ENCODE peak calls at places on chromosomes 16 and 17, in nine cellular contexts. One of them, this sample, is unnamed.
A peak's percentile ranks its signal among the peaks of the same experiment; 100 is the strongest.

GRCh38 chr17:55576237-55576998 is 65.2 kb upstream of the SMIM36 start:
- DNase-seq in NCI-H82: no peak
- DNase-seq in adrenal gland: no peak
- DNase-seq in pancreas: no peak
- DNase-seq in NCI-H1417: no peak
- DNase-seq in stomach: no peak
- DNase-seq in activated CD8-positive, alpha-beta T cell treated with anti-CD3 and anti-CD28 coated beads, Interleukin-2, amount 10 ng/mL, durations not matched to agents 7 days and 5 days: no peak
- DNase-seq in anterior cingulate cortex: no peak
- DNase-seq in stimulated activated CD4-positive, alpha-beta T cell treated with anti-CD3 and anti-CD28 coated beads, Interleukin-4, amount 100 ng/mL, for 48 hours: no peak
- DNase-seq in this sample: no peak

GRCh38 chr17:7014995-7015586 is 2.7 kb downstream of the RNASEK start:
- DNase-seq in activated CD8-positive, alpha-beta T cell treated with anti-CD3 and anti-CD28 coated beads, Interleukin-2, amount 10 ng/mL, durations not matched to agents 7 days and 5 days: peak; percentile 80
- DNase-seq in NCI-H1417: no peak
- DNase-seq in stimulated activated CD4-positive, alpha-beta T cell treated with anti-CD3 and anti-CD28 coated beads, Interleukin-4, amount 100 ng/mL, for 48 hours: peak; percentile 77
- DNase-seq in adrenal gland: no peak
- DNase-seq in stomach: no peak
- DNase-seq in anterior cingulate cortex: no peak
- DNase-seq in pancreas: peak; percentile 55
- DNase-seq in NCI-H82: peak; percentile 63
- DNase-seq in this sample: peak; percentile 88

GRCh38 chr17:67274466-67274865 is 29.5 kb upstream of the HELZ start:
- DNase-seq in anterior cingulate cortex: no peak
- DNase-seq in NCI-H1417: no peak
- DNase-seq in stimulated activated CD4-positive, alpha-beta T cell treated with anti-CD3 and anti-CD28 coated beads, Interleukin-4, amount 100 ng/mL, for 48 hours: no peak
- DNase-seq in NCI-H82: no peak
- DNase-seq in pancreas: no peak
- DNase-seq in activated CD8-positive, alpha-beta T cell treated with anti-CD3 and anti-CD28 coated beads, Interleukin-2, amount 10 ng/mL, durations not matched to agents 7 days and 5 days: no peak
- DNase-seq in adrenal gland: no peak
- DNase-seq in stomach: no peak
- DNase-seq in this sample: no peak

GRCh38 chr16:29738514-29738913 is 7.3 kb downstream of the C16orf54 start:
- DNase-seq in stomach: no peak
- DNase-seq in activated CD8-positive, alpha-beta T cell treated with anti-CD3 and anti-CD28 coated beads, Interleukin-2, amount 10 ng/mL, durations not matched to agents 7 days and 5 days: peak; percentile 66
- DNase-seq in anterior cingulate cortex: no peak
- DNase-seq in pancreas: no peak
- DNase-seq in stimulated activated CD4-positive, alpha-beta T cell treated with anti-CD3 and anti-CD28 coated beads, Interleukin-4, amount 100 ng/mL, for 48 hours: no peak
- DNase-seq in adrenal gland: no peak
- DNase-seq in NCI-H82: no peak
- DNase-seq in NCI-H1417: no peak
- DNase-seq in this sample: peak; percentile 74

GRCh38 chr16:9447699-9448098 is 356.3 kb downstream of the HAPSTR1 start:
- DNase-seq in pancreas: no peak
- DNase-seq in stimulated activated CD4-positive, alpha-beta T cell treated with anti-CD3 and anti-CD28 coated beads, Interleukin-4, amount 100 ng/mL, for 48 hours: no peak
- DNase-seq in stomach: no peak
- DNase-seq in NCI-H82: no peak
- DNase-seq in anterior cingulate cortex: no peak
- DNase-seq in activated CD8-positive, alpha-beta T cell treated with anti-CD3 and anti-CD28 coated beads, Interleukin-2, amount 10 ng/mL, durations not matched to agents 7 days and 5 days: no peak
- DNase-seq in NCI-H1417: no peak
- DNase-seq in adrenal gland: no peak
- DNase-seq in this sample: no peak

GRCh38 chr17:72870437-72870985 is 222.0 kb downstream of the SLC39A11 start:
- DNase-seq in NCI-H1417: no peak
- DNase-seq in adrenal gland: no peak
- DNase-seq in NCI-H82: peak; percentile 62
- DNase-seq in activated CD8-positive, alpha-beta T cell treated with anti-CD3 and anti-CD28 coated beads, Interleukin-2, amount 10 ng/mL, durations not matched to agents 7 days and 5 days: no peak
- DNase-seq in pancreas: no peak
- DNase-seq in stomach: no peak
- DNase-seq in stimulated activated CD4-positive, alpha-beta T cell treated with anti-CD3 and anti-CD28 coated beads, Interleukin-4, amount 100 ng/mL, for 48 hours: no peak
- DNase-seq in anterior cingulate cortex: no peak
- DNase-seq in this sample: no peak

GRCh38 chr16:87201052-87201451 is 116.1 kb downstream of the C16orf95 start:
- DNase-seq in stimulated activated CD4-positive, alpha-beta T cell treated with anti-CD3 and anti-CD28 coated beads, Interleukin-4, amount 100 ng/mL, for 48 hours: no peak
- DNase-seq in NCI-H82: peak; percentile 3
- DNase-seq in anterior cingulate cortex: no peak
- DNase-seq in pancreas: no peak
- DNase-seq in adrenal gland: peak; percentile 63
- DNase-seq in activated CD8-positive, alpha-beta T cell treated with anti-CD3 and anti-CD28 coated beads, Interleukin-2, amount 10 ng/mL, durations not matched to agents 7 days and 5 days: no peak
- DNase-seq in NCI-H1417: no peak
- DNase-seq in stomach: no peak
- DNase-seq in this sample: no peak

GRCh38 chr16:70770968-70771552 is 29.9 kb downstream of the VAC14 start:
- DNase-seq in pancreas: no peak
- DNase-seq in stomach: peak; percentile 69
- DNase-seq in stimulated activated CD4-positive, alpha-beta T cell treated with anti-CD3 and anti-CD28 coated beads, Interleukin-4, amount 100 ng/mL, for 48 hours: peak; percentile 44
- DNase-seq in NCI-H82: peak; percentile 83
- DNase-seq in adrenal gland: peak; percentile 80
- DNase-seq in activated CD8-positive, alpha-beta T cell treated with anti-CD3 and anti-CD28 coated beads, Interleukin-2, amount 10 ng/mL, durations not matched to agents 7 days and 5 days: peak; percentile 74
- DNase-seq in anterior cingulate cortex: peak; percentile 55
- DNase-seq in NCI-H1417: peak; percentile 27
- DNase-seq in this sample: no peak

GRCh38 chr17:70636517-70637133 is 467.3 kb downstream of the KCNJ2 start:
- DNase-seq in stomach: no peak
- DNase-seq in NCI-H82: peak; percentile 61
- DNase-seq in anterior cingulate cortex: no peak
- DNase-seq in adrenal gland: peak; percentile 26
- DNase-seq in activated CD8-positive, alpha-beta T cell treated with anti-CD3 and anti-CD28 coated beads, Interleukin-2, amount 10 ng/mL, durations not matched to agents 7 days and 5 days: peak; percentile 21
- DNase-seq in pancreas: no peak
- DNase-seq in NCI-H1417: peak; percentile 5
- DNase-seq in stimulated activated CD4-positive, alpha-beta T cell treated with anti-CD3 and anti-CD28 coated beads, Interleukin-4, amount 100 ng/mL, for 48 hours: no peak
- DNase-seq in this sample: peak; percentile 42

GRCh38 chr17:7001562-7001961 is 5.7 kb downstream of the ALOX12 start:
- DNase-seq in NCI-H82: peak; percentile 46
- DNase-seq in activated CD8-positive, alpha-beta T cell treated with anti-CD3 and anti-CD28 coated beads, Interleukin-2, amount 10 ng/mL, durations not matched to agents 7 days and 5 days: peak; percentile 50
- DNase-seq in NCI-H1417: no peak
- DNase-seq in stimulated activated CD4-positive, alpha-beta T cell treated with anti-CD3 and anti-CD28 coated beads, Interleukin-4, amount 100 ng/mL, for 48 hours: peak; percentile 30
- DNase-seq in stomach: no peak
- DNase-seq in adrenal gland: no peak
- DNase-seq in anterior cingulate cortex: no peak
- DNase-seq in pancreas: no peak
- DNase-seq in this sample: peak; percentile 54

GRCh38 chr17:79826210-79826680 is 13.0 kb downstream of the CBX4 start:
- DNase-seq in NCI-H82: no peak
- DNase-seq in stimulated activated CD4-positive, alpha-beta T cell treated with anti-CD3 and anti-CD28 coated beads, Interleukin-4, amount 100 ng/mL, for 48 hours: no peak
- DNase-seq in adrenal gland: no peak
- DNase-seq in stomach: no peak
- DNase-seq in anterior cingulate cortex: no peak
- DNase-seq in pancreas: no peak
- DNase-seq in NCI-H1417: no peak
- DNase-seq in activated CD8-positive, alpha-beta T cell treated with anti-CD3 and anti-CD28 coated beads, Interleukin-2, amount 10 ng/mL, durations not matched to agents 7 days and 5 days: peak; percentile 21
- DNase-seq in this sample: no peak

GRCh38 chr17:18000044-18000443 is 27.4 kb downstream of the DRC3 start:
- DNase-seq in stimulated activated CD4-positive, alpha-beta T cell treated with anti-CD3 and anti-CD28 coated beads, Interleukin-4, amount 100 ng/mL, for 48 hours: no peak
- DNase-seq in NCI-H82: no peak
- DNase-seq in pancreas: no peak
- DNase-seq in adrenal gland: no peak
- DNase-seq in NCI-H1417: no peak
- DNase-seq in stomach: no peak
- DNase-seq in anterior cingulate cortex: no peak
- DNase-seq in activated CD8-positive, alpha-beta T cell treated with anti-CD3 and anti-CD28 coated beads, Interleukin-2, amount 10 ng/mL, durations not matched to agents 7 days and 5 days: no peak
- DNase-seq in this sample: no peak

GRCh38 chr16:67936876-67937605 is 391 bp upstream of the PSMB10 start:
- DNase-seq in anterior cingulate cortex: no peak
- DNase-seq in pancreas: no peak
- DNase-seq in activated CD8-positive, alpha-beta T cell treated with anti-CD3 and anti-CD28 coated beads, Interleukin-2, amount 10 ng/mL, durations not matched to agents 7 days and 5 days: peak; percentile 93
- DNase-seq in NCI-H82: no peak
- DNase-seq in stimulated activated CD4-positive, alpha-beta T cell treated with anti-CD3 and anti-CD28 coated beads, Interleukin-4, amount 100 ng/mL, for 48 hours: peak; percentile 75
- DNase-seq in adrenal gland: no peak
- DNase-seq in NCI-H1417: peak; percentile 49
- DNase-seq in stomach: peak; percentile 78
- DNase-seq in this sample: peak; percentile 95

GRCh38 chr16:80924372-80924978 is 82.2 kb downstream of the CMC2 start:
- DNase-seq in anterior cingulate cortex: peak; percentile 1
- DNase-seq in activated CD8-positive, alpha-beta T cell treated with anti-CD3 and anti-CD28 coated beads, Interleukin-2, amount 10 ng/mL, durations not matched to agents 7 days and 5 days: peak; percentile 56
- DNase-seq in stimulated activated CD4-positive, alpha-beta T cell treated with anti-CD3 and anti-CD28 coated beads, Interleukin-4, amount 100 ng/mL, for 48 hours: peak; percentile 29
- DNase-seq in NCI-H82: peak; percentile 63
- DNase-seq in NCI-H1417: peak; percentile 24
- DNase-seq in adrenal gland: peak; percentile 77
- DNase-seq in stomach: peak; percentile 80
- DNase-seq in pancreas: peak; percentile 43
- DNase-seq in this sample: no peak

GRCh38 chr17:61000911-61001310 is 323.3 kb downstream of the BCAS3 start:
- DNase-seq in stomach: no peak
- DNase-seq in activated CD8-positive, alpha-beta T cell treated with anti-CD3 and anti-CD28 coated beads, Interleukin-2, amount 10 ng/mL, durations not matched to agents 7 days and 5 days: no peak
- DNase-seq in NCI-H82: peak; percentile 20
- DNase-seq in anterior cingulate cortex: no peak
- DNase-seq in stimulated activated CD4-positive, alpha-beta T cell treated with anti-CD3 and anti-CD28 coated beads, Interleukin-4, amount 100 ng/mL, for 48 hours: no peak
- DNase-seq in adrenal gland: no peak
- DNase-seq in pancreas: no peak
- DNase-seq in NCI-H1417: no peak
- DNase-seq in this sample: no peak

GRCh38 chr17:76134911-76135809 is 5.9 kb downstream of the FOXJ1 start:
- DNase-seq in activated CD8-positive, alpha-beta T cell treated with anti-CD3 and anti-CD28 coated beads, Interleukin-2, amount 10 ng/mL, durations not matched to agents 7 days and 5 days: no peak
- DNase-seq in stomach: no peak
- DNase-seq in NCI-H82: no peak
- DNase-seq in adrenal gland: no peak
- DNase-seq in pancreas: no peak
- DNase-seq in anterior cingulate cortex: no peak
- DNase-seq in stimulated activated CD4-positive, alpha-beta T cell treated with anti-CD3 and anti-CD28 coated beads, Interleukin-4, amount 100 ng/mL, for 48 hours: no peak
- DNase-seq in NCI-H1417: no peak
- DNase-seq in this sample: no peak

GRCh38 chr17:67336859-67337258 is 29.5 kb downstream of the PSMD12 start:
- DNase-seq in pancreas: no peak
- DNase-seq in anterior cingulate cortex: no peak
- DNase-seq in stomach: no peak
- DNase-seq in NCI-H1417: no peak
- DNase-seq in adrenal gland: no peak
- DNase-seq in activated CD8-positive, alpha-beta T cell treated with anti-CD3 and anti-CD28 coated beads, Interleukin-2, amount 10 ng/mL, durations not matched to agents 7 days and 5 days: no peak
- DNase-seq in NCI-H82: no peak
- DNase-seq in stimulated activated CD4-positive, alpha-beta T cell treated with anti-CD3 and anti-CD28 coated beads, Interleukin-4, amount 100 ng/mL, for 48 hours: no peak
- DNase-seq in this sample: no peak

GRCh38 chr17:49574945-49575523 is 637 bp upstream of the NXPH3 start:
- DNase-seq in stimulated activated CD4-positive, alpha-beta T cell treated with anti-CD3 and anti-CD28 coated beads, Interleukin-4, amount 100 ng/mL, for 48 hours: no peak
- DNase-seq in pancreas: no peak
- DNase-seq in anterior cingulate cortex: no peak
- DNase-seq in activated CD8-positive, alpha-beta T cell treated with anti-CD3 and anti-CD28 coated beads, Interleukin-2, amount 10 ng/mL, durations not matched to agents 7 days and 5 days: no peak
- DNase-seq in stomach: no peak
- DNase-seq in NCI-H82: no peak
- DNase-seq in NCI-H1417: no peak
- DNase-seq in adrenal gland: no peak
- DNase-seq in this sample: no peak

GRCh38 chr17:8126306-8127066 is 2.6 kb upstream of the HES7 start:
- DNase-seq in NCI-H82: peak; percentile 89
- DNase-seq in stimulated activated CD4-positive, alpha-beta T cell treated with anti-CD3 and anti-CD28 coated beads, Interleukin-4, amount 100 ng/mL, for 48 hours: peak; percentile 44
- DNase-seq in adrenal gland: peak; percentile 45
- DNase-seq in NCI-H1417: peak; percentile 39
- DNase-seq in pancreas: no peak
- DNase-seq in activated CD8-positive, alpha-beta T cell treated with anti-CD3 and anti-CD28 coated beads, Interleukin-2, amount 10 ng/mL, durations not matched to agents 7 days and 5 days: peak; percentile 62
- DNase-seq in anterior cingulate cortex: no peak
- DNase-seq in stomach: no peak
- DNase-seq in this sample: peak; percentile 55

GRCh38 chr16:72905581-72905980 is 142.3 kb downstream of the ZFHX3 start:
- DNase-seq in anterior cingulate cortex: no peak
- DNase-seq in NCI-H82: no peak
- DNase-seq in stomach: no peak
- DNase-seq in pancreas: no peak
- DNase-seq in activated CD8-positive, alpha-beta T cell treated with anti-CD3 and anti-CD28 coated beads, Interleukin-2, amount 10 ng/mL, durations not matched to agents 7 days and 5 days: no peak
- DNase-seq in NCI-H1417: no peak
- DNase-seq in stimulated activated CD4-positive, alpha-beta T cell treated with anti-CD3 and anti-CD28 coated beads, Interleukin-4, amount 100 ng/mL, for 48 hours: no peak
- DNase-seq in adrenal gland: no peak
- DNase-seq in this sample: no peak

GRCh38 chr17:28725166-28725659 is 820 bp downstream of the TLCD1 start:
- DNase-seq in activated CD8-positive, alpha-beta T cell treated with anti-CD3 and anti-CD28 coated beads, Interleukin-2, amount 10 ng/mL, durations not matched to agents 7 days and 5 days: peak; percentile 41
- DNase-seq in pancreas: no peak
- DNase-seq in adrenal gland: no peak
- DNase-seq in stimulated activated CD4-positive, alpha-beta T cell treated with anti-CD3 and anti-CD28 coated beads, Interleukin-4, amount 100 ng/mL, for 48 hours: no peak
- DNase-seq in NCI-H82: peak; percentile 93
- DNase-seq in stomach: no peak
- DNase-seq in anterior cingulate cortex: no peak
- DNase-seq in NCI-H1417: no peak
- DNase-seq in this sample: peak; percentile 54

GRCh38 chr17:40364121-40364861 is at the start of gene GJD3:
- DNase-seq in NCI-H82: peak; percentile 40
- DNase-seq in pancreas: no peak
- DNase-seq in anterior cingulate cortex: no peak
- DNase-seq in NCI-H1417: no peak
- DNase-seq in adrenal gland: no peak
- DNase-seq in activated CD8-positive, alpha-beta T cell treated with anti-CD3 and anti-CD28 coated beads, Interleukin-2, amount 10 ng/mL, durations not matched to agents 7 days and 5 days: no peak
- DNase-seq in stimulated activated CD4-positive, alpha-beta T cell treated with anti-CD3 and anti-CD28 coated beads, Interleukin-4, amount 100 ng/mL, for 48 hours: no peak
- DNase-seq in stomach: no peak
- DNase-seq in this sample: no peak

GRCh38 chr17:43879723-43880419 is 27.5 kb downstream of the MPP2 start:
- DNase-seq in pancreas: no peak
- DNase-seq in NCI-H82: no peak
- DNase-seq in activated CD8-positive, alpha-beta T cell treated with anti-CD3 and anti-CD28 coated beads, Interleukin-2, amount 10 ng/mL, durations not matched to agents 7 days and 5 days: no peak
- DNase-seq in anterior cingulate cortex: no peak
- DNase-seq in stomach: no peak
- DNase-seq in adrenal gland: no peak
- DNase-seq in stimulated activated CD4-positive, alpha-beta T cell treated with anti-CD3 and anti-CD28 coated beads, Interleukin-4, amount 100 ng/mL, for 48 hours: no peak
- DNase-seq in NCI-H1417: no peak
- DNase-seq in this sample: no peak

GRCh38 chr17:40097931-40098845 is 2.2 kb downstream of the NR1D1 start:
- DNase-seq in activated CD8-positive, alpha-beta T cell treated with anti-CD3 and anti-CD28 coated beads, Interleukin-2, amount 10 ng/mL, durations not matched to agents 7 days and 5 days: no peak
- DNase-seq in pancreas: peak; percentile 91
- DNase-seq in stomach: peak; percentile 85
- DNase-seq in NCI-H1417: no peak
- DNase-seq in NCI-H82: no peak
- DNase-seq in anterior cingulate cortex: no peak
- DNase-seq in stimulated activated CD4-positive, alpha-beta T cell treated with anti-CD3 and anti-CD28 coated beads, Interleukin-4, amount 100 ng/mL, for 48 hours: no peak
- DNase-seq in adrenal gland: peak; percentile 93
- DNase-seq in this sample: peak; percentile 38

GRCh38 chr16:4663756-4664465 is 29.5 kb upstream of the NUDT16L1 start:
- DNase-seq in stimulated activated CD4-positive, alpha-beta T cell treated with anti-CD3 and anti-CD28 coated beads, Interleukin-4, amount 100 ng/mL, for 48 hours: no peak
- DNase-seq in NCI-H1417: no peak
- DNase-seq in pancreas: peak; percentile 63
- DNase-seq in adrenal gland: peak; percentile 69
- DNase-seq in stomach: peak; percentile 45
- DNase-seq in activated CD8-positive, alpha-beta T cell treated with anti-CD3 and anti-CD28 coated beads, Interleukin-2, amount 10 ng/mL, durations not matched to agents 7 days and 5 days: no peak
- DNase-seq in anterior cingulate cortex: peak; percentile 30
- DNase-seq in NCI-H82: no peak
- DNase-seq in this sample: no peak

GRCh38 chr17:19645608-19646250 is 2.8 kb upstream of the ALDH3A2 start:
- DNase-seq in stomach: no peak
- DNase-seq in stimulated activated CD4-positive, alpha-beta T cell treated with anti-CD3 and anti-CD28 coated beads, Interleukin-4, amount 100 ng/mL, for 48 hours: peak; percentile 43
- DNase-seq in adrenal gland: peak; percentile 73
- DNase-seq in NCI-H82: peak; percentile 73
- DNase-seq in anterior cingulate cortex: peak; percentile 5
- DNase-seq in NCI-H1417: no peak
- DNase-seq in pancreas: no peak
- DNase-seq in activated CD8-positive, alpha-beta T cell treated with anti-CD3 and anti-CD28 coated beads, Interleukin-2, amount 10 ng/mL, durations not matched to agents 7 days and 5 days: peak; percentile 69
- DNase-seq in this sample: peak; percentile 52

GRCh38 chr16:21203155-21203797 is 8.1 kb downstream of the ZP2 start:
- DNase-seq in pancreas: no peak
- DNase-seq in anterior cingulate cortex: no peak
- DNase-seq in activated CD8-positive, alpha-beta T cell treated with anti-CD3 and anti-CD28 coated beads, Interleukin-2, amount 10 ng/mL, durations not matched to agents 7 days and 5 days: no peak
- DNase-seq in stomach: no peak
- DNase-seq in adrenal gland: no peak
- DNase-seq in NCI-H1417: no peak
- DNase-seq in stimulated activated CD4-positive, alpha-beta T cell treated with anti-CD3 and anti-CD28 coated beads, Interleukin-4, amount 100 ng/mL, for 48 hours: no peak
- DNase-seq in NCI-H82: no peak
- DNase-seq in this sample: no peak

GRCh38 chr16:23248261-23249194 is 53.6 kb upstream of the SCNN1B start:
- DNase-seq in stimulated activated CD4-positive, alpha-beta T cell treated with anti-CD3 and anti-CD28 coated beads, Interleukin-4, amount 100 ng/mL, for 48 hours: no peak
- DNase-seq in adrenal gland: no peak
- DNase-seq in activated CD8-positive, alpha-beta T cell treated with anti-CD3 and anti-CD28 coated beads, Interleukin-2, amount 10 ng/mL, durations not matched to agents 7 days and 5 days: no peak
- DNase-seq in pancreas: no peak
- DNase-seq in NCI-H82: no peak
- DNase-seq in anterior cingulate cortex: no peak
- DNase-seq in NCI-H1417: no peak
- DNase-seq in stomach: no peak
- DNase-seq in this sample: no peak

GRCh38 chr17:39376434-39376833 is 25.0 kb downstream of the FBXL20 start:
- DNase-seq in adrenal gland: no peak
- DNase-seq in pancreas: no peak
- DNase-seq in anterior cingulate cortex: no peak
- DNase-seq in stomach: peak; percentile 2
- DNase-seq in NCI-H82: peak; percentile 31
- DNase-seq in NCI-H1417: no peak
- DNase-seq in activated CD8-positive, alpha-beta T cell treated with anti-CD3 and anti-CD28 coated beads, Interleukin-2, amount 10 ng/mL, durations not matched to agents 7 days and 5 days: no peak
- DNase-seq in stimulated activated CD4-positive, alpha-beta T cell treated with anti-CD3 and anti-CD28 coated beads, Interleukin-4, amount 100 ng/mL, for 48 hours: no peak
- DNase-seq in this sample: no peak

GRCh38 chr16:58732545-58733247 is 1.4 kb downstream of the GOT2 start:
- DNase-seq in NCI-H1417: no peak
- DNase-seq in adrenal gland: no peak
- DNase-seq in stimulated activated CD4-positive, alpha-beta T cell treated with anti-CD3 and anti-CD28 coated beads, Interleukin-4, amount 100 ng/mL, for 48 hours: no peak
- DNase-seq in anterior cingulate cortex: no peak
- DNase-seq in pancreas: no peak
- DNase-seq in activated CD8-positive, alpha-beta T cell treated with anti-CD3 and anti-CD28 coated beads, Interleukin-2, amount 10 ng/mL, durations not matched to agents 7 days and 5 days: no peak
- DNase-seq in stomach: no peak
- DNase-seq in NCI-H82: peak; percentile 59
- DNase-seq in this sample: no peak

GRCh38 chr17:61634011-61634539 is 43.1 kb upstream of the NACA2 start:
- DNase-seq in stomach: no peak
- DNase-seq in NCI-H1417: no peak
- DNase-seq in pancreas: no peak
- DNase-seq in activated CD8-positive, alpha-beta T cell treated with anti-CD3 and anti-CD28 coated beads, Interleukin-2, amount 10 ng/mL, durations not matched to agents 7 days and 5 days: no peak
- DNase-seq in stimulated activated CD4-positive, alpha-beta T cell treated with anti-CD3 and anti-CD28 coated beads, Interleukin-4, amount 100 ng/mL, for 48 hours: no peak
- DNase-seq in adrenal gland: no peak
- DNase-seq in NCI-H82: no peak
- DNase-seq in anterior cingulate cortex: no peak
- DNase-seq in this sample: no peak

This sample was measured in MM.1S.